ENCODE peak calls at places on chromosomes 5 and 9, in four cellular contexts. One of them, this sample, is unnamed.

GRCh38 chr9:129021091-129021490 is 7.0 kb downstream of the SH3GLB2 start:
- ATAC-seq in left lung: no peak
- ATAC-seq in heart left ventricle: no peak
- ATAC-seq in aorta: peak; percentile 47
- ATAC-seq in this sample: peak; percentile 30

GRCh38 chr5:122323132-122323548 is 11.1 kb downstream of the SNCAIP start:
- ATAC-seq in left lung: peak; percentile 71
- ATAC-seq in heart left ventricle: peak; percentile 42
- ATAC-seq in aorta: no peak
- ATAC-seq in this sample: no peak

GRCh38 chr5:33309076-33309475 is 131.7 kb upstream of the TARS1 start:
- ATAC-seq in left lung: no peak
- ATAC-seq in heart left ventricle: no peak
- ATAC-seq in aorta: no peak
- ATAC-seq in this sample: no peak

GRCh38 chr9:35906923-35907699 is 1.1 kb downstream of the HRCT1 start:
- ATAC-seq in left lung: peak; percentile 67
- ATAC-seq in heart left ventricle: peak; percentile 62
- ATAC-seq in aorta: peak; percentile 75
- ATAC-seq in this sample: peak; percentile 67

GRCh38 chr9:86557063-86557766 is 203.0 kb upstream of the TUT7 start:
- ATAC-seq in left lung: peak; percentile 50
- ATAC-seq in heart left ventricle: peak; percentile 61
- ATAC-seq in aorta: no peak
- ATAC-seq in this sample: peak; percentile 88

GRCh38 chr9:32704343-32704742 is 68.9 kb upstream of the TAF1L start:
- ATAC-seq in left lung: no peak
- ATAC-seq in heart left ventricle: no peak
- ATAC-seq in aorta: no peak
- ATAC-seq in this sample: no peak

GRCh38 chr5:174720612-174721521 is 3.5 kb upstream of the MSX2 start:
- ATAC-seq in left lung: peak; percentile 7
- ATAC-seq in heart left ventricle: no peak
- ATAC-seq in aorta: no peak
- ATAC-seq in this sample: no peak

GRCh38 chr5:158698036-158698667 is 401.6 kb downstream of the EBF1 start:
- ATAC-seq in left lung: no peak
- ATAC-seq in heart left ventricle: no peak
- ATAC-seq in aorta: no peak
- ATAC-seq in this sample: no peak

GRCh38 chr9:131645078-131645776 is 94.6 kb downstream of the RAPGEF1 start:
- ATAC-seq in left lung: no peak
- ATAC-seq in heart left ventricle: no peak
- ATAC-seq in aorta: no peak
- ATAC-seq in this sample: no peak

GRCh38 chr5:173743641-173744343 is 127.3 kb upstream of the BOD1 start:
- ATAC-seq in left lung: no peak
- ATAC-seq in heart left ventricle: no peak
- ATAC-seq in aorta: no peak
- ATAC-seq in this sample: no peak

GRCh38 chr9:131263701-131264100 is 12.6 kb downstream of the FAM78A start:
- ATAC-seq in left lung: no peak
- ATAC-seq in heart left ventricle: no peak
- ATAC-seq in aorta: no peak
- ATAC-seq in this sample: no peak

GRCh38 chr5:10736808-10737207 is 24.2 kb downstream of the DAP start:
- ATAC-seq in left lung: no peak
- ATAC-seq in heart left ventricle: peak; percentile 38
- ATAC-seq in aorta: no peak
- ATAC-seq in this sample: no peak

GRCh38 chr9:133855802-133856592 is 117.8 kb upstream of the SARDH start:
- ATAC-seq in left lung: peak; percentile 67
- ATAC-seq in heart left ventricle: peak; percentile 53
- ATAC-seq in aorta: no peak
- ATAC-seq in this sample: peak; percentile 54

GRCh38 chr9:106862946-106863740 is at the start of gene ZNF462:
- ATAC-seq in left lung: peak; percentile 21
- ATAC-seq in heart left ventricle: peak; percentile 68
- ATAC-seq in aorta: peak; percentile 67
- ATAC-seq in this sample: peak; percentile 38

GRCh38 chr5:107618233-107618632 is 52.5 kb downstream of the EFNA5 start:
- ATAC-seq in left lung: peak; percentile 57
- ATAC-seq in heart left ventricle: peak; percentile 52
- ATAC-seq in aorta: no peak
- ATAC-seq in this sample: no peak